ENCODE peak calls at places on chromosomes 1 and 21, in ten cellular contexts. P is right atrium auricular region, B is activated B cell treated with CpG ODN at 0.5 μM for 24 hours, K is right lobe of liver, D is left ventricle myocardium inferior, T is RWPE1, G is H9, N is endothelial cell, L is mesothelial cell of epicardium, O is WERI-Rb-1. R is an unnamed sample.

GRCh38 chr1:222097646-222098045 is 355.8 kb upstream of the DUSP10 start:
- DNase-seq in P (no peak), B (no peak), K (no peak), D (no peak), T (peak; percentile 11), G (no peak), N (no peak), L (no peak), O (no peak), R (no peak)

GRCh38 chr1:97243973-97244560 is 522.5 kb downstream of the PTBP2 start:
- DNase-seq in P (no peak), B (no peak), K (no peak), D (no peak), T (peak; percentile 4), G (no peak), N (no peak), L (no peak), O (no peak), R (no peak)

GRCh38 chr21:27633631-27634030 is 666.7 kb upstream of the ADAMTS5 start:
- DNase-seq in P (no peak), B (no peak), K (no peak), D (no peak), T (no peak), G (no peak), N (no peak), L (no peak), O (no peak), R (no peak)

GRCh38 chr1:44632511-44633072 is 41.7 kb downstream of the TMEM53 start:
- DNase-seq in P (no peak), B (no peak), K (no peak), D (no peak), T (no peak), G (no peak), N (no peak), L (no peak), O (no peak), R (no peak)

GRCh38 chr1:176691251-176692228 is 228.6 kb downstream of the PAPPA2 start:
- DNase-seq in P (no peak), B (no peak), K (no peak), D (no peak), T (peak; percentile 42), G (peak; percentile 61), N (peak; percentile 39), L (no peak), O (peak; percentile 63), R (peak; percentile 48)

GRCh38 chr1:36109041-36109679 is 15.9 kb downstream of the COL8A2 start:
- DNase-seq in P (no peak), B (no peak), K (no peak), D (no peak), T (peak; percentile 67), G (no peak), N (no peak), L (no peak), O (no peak), R (no peak)

GRCh38 chr1:153945795-153946621 is 510 bp downstream of the DENND4B start:
- DNase-seq in P (peak; percentile 91), B (peak; percentile 91), K (peak; percentile 96), D (peak; percentile 91), T (peak; percentile 64), G (peak; percentile 53), N (peak; percentile 65), L (no peak), O (peak; percentile 78), R (peak; percentile 63)

GRCh38 chr1:19124273-19124672 is 85.8 kb downstream of the UBR4 start:
- DNase-seq in P (no peak), B (no peak), K (no peak), D (no peak), T (no peak), G (no peak), N (no peak), L (no peak), O (no peak), R (no peak)

GRCh38 chr1:205800973-205801703 is 11.9 kb downstream of the SLC41A1 start:
- DNase-seq in P (no peak), B (no peak), K (no peak), D (no peak), T (no peak), G (no peak), N (no peak), L (no peak), O (no peak), R (no peak)

GRCh38 chr1:17319561-17320350 is 11.8 kb downstream of the PADI4 start:
- DNase-seq in P (no peak), B (no peak), K (no peak), D (no peak), T (no peak), G (no peak), N (no peak), L (no peak), O (no peak), R (no peak)

GRCh38 chr1:115807723-115808122 is 33.2 kb downstream of the NHLH2 start:
- DNase-seq in P (no peak), B (no peak), K (no peak), D (no peak), T (peak; percentile 73), G (peak; percentile 61), N (peak; percentile 67), L (no peak), O (peak; percentile 68), R (no peak)

GRCh38 chr1:28147264-28148094 is 29.0 kb downstream of the PTAFR start:
- DNase-seq in P (no peak), B (no peak), K (no peak), D (no peak), T (no peak), G (peak; percentile 47), N (no peak), L (no peak), O (no peak), R (no peak)

GRCh38 chr1:223429313-223429731 is 36.1 kb downstream of the CCDC185 start:
- DNase-seq in P (no peak), B (no peak), K (no peak), D (no peak), T (peak; percentile 74), G (no peak), N (no peak), L (no peak), O (no peak), R (no peak)

GRCh38 chr1:84884671-84885389 is 8.2 kb downstream of the LPAR3 start:
- DNase-seq in P (no peak), B (no peak), K (no peak), D (no peak), T (no peak), G (no peak), N (no peak), L (no peak), O (no peak), R (no peak)
- TF ChIP-seq CTCF in P (no peak), B (no peak), K (no peak), D (no peak), T (no peak), G (no peak), N (no peak), L (no peak), O (no peak), R (no peak)

DNA sequence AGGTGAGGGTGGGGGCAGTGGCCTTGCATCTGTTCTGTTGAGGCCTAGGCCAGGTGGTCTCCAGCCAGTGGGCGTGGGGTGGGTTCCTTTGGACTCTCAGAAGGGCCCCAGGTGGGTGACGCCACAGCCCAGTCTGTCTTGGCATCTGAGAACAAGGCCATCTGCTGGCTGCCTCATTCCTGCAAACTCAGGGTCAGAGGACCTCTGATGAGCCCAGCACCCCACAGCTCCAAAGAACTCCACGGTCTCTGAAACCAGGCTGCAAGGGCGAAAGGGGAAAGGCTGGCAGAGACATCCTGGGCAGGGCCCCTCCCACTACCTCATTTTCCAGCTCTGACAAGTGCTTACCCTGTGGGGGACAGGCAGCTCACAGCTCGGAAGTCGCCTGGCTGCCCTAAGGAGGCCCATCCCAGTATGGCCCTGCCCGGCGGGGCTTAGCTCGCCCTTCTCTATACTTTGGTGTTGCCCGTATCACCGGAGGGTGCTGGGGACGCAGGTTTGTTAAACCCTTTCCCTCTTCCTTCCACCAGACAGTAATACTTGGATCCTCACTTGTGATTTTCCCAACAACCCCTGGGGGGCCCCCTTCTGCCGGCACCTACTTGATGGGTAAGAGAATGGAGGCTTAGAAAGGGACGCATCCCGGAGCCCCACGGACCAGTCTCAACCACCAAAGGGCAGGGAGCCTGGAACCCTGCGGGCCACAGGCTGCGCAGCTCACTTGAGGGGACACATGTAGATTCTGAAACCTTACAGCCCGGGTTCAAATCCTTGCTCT is 10.9 kb upstream of the EDN2 start:
- DNase-seq in P (no peak), B (no peak), K (peak; percentile 44), D (peak; percentile 28), T (no peak), G (peak; percentile 80), N (peak; percentile 50), L (no peak), O (no peak), R (no peak)
- TF ChIP-seq CTCF in P (no peak), B (no peak), K (peak; percentile 20), D (no peak), T (no peak), G (peak; percentile 55), N (peak; percentile 32), L (no peak), O (peak; percentile 44), R (peak; percentile 2)

DNA sequence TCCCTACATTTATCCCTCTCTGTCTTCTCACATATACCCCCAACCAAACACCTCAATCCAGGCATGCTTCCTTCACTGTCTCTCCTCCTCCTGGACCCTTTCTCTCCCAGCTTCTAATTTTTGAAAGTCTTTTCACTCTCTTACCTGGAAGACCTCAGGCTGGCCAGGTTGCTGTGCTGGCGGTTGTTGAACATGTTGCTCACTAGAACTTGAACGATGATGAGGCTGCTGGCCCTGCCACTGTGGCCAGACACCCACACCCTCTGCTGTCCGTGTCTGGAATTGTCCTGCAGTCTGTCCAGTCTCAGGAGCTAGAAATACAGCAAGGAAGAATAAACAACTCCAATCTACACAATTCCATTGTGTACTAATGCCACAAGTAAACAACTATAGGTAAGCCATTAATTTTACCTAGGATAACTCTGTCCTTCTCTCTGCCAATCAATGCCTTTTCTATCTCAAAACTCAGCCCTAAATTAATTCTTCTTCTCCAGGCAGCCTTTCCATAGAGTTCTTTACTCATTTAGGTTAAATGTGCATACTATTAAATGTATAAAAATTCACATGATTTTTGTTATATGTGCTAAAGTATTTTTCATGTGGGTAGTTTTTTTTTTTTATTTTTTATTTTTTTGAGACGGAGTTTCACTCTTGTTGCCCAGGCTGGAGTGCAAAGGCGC is 5.1 kb upstream of the CTSK start:
- DNase-seq in P (peak; percentile 66), B (no peak), K (peak; percentile 70), D (peak; percentile 44), T (peak; percentile 65), G (peak; percentile 58), N (peak; percentile 72), L (no peak), O (peak; percentile 93), R (no peak)
- TF ChIP-seq CTCF in P (peak; percentile 20), B (no peak), K (peak; percentile 73), D (peak; percentile 70), T (peak; percentile 87), G (peak; percentile 81), N (peak; percentile 61), L (peak; percentile 41), O (peak; percentile 97), R (peak; percentile 60)

DNA sequence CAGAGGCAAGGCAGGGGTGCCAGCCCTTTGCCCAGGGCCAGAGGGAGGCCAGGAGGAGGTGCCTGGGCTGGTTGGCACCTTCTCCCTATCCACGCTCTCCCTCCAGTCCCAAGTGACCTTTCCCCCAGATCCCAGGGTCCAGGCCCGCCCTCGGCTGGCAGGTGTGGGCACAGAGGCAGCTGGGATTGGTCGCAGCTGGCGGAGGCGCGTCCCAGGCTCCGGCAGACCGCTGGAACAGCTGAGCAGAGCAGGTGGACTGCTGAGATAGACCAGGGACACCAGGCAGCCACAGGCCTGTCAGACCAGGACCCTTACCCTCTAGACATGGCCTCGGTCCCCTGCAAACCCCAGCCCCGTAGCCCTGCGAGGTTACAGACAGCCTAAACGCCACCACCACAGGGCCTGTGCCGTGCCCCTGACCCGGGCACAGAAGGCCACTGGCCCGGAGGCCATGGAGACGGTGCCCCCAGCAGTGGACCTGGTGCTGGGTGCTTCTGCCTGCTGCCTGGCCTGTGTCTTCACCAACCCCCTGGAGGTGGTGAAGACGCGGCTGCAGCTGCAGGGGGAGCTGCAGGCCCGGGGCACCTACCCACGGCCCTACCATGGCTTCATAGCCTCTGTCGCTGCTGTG is at the start of gene SLC25A34:
- DNase-seq in P (no peak), B (no peak), K (peak; percentile 96), D (peak; percentile 83), T (no peak), G (no peak), N (no peak), L (no peak), O (no peak), R (no peak)
- TF ChIP-seq CTCF in P (no peak), B (no peak), K (no peak), D (no peak), T (no peak), G (peak; percentile 31), N (no peak), L (no peak), O (peak; percentile 11), R (no peak)

R was measured in D721Med.